ENCODE peak calls at places on chromosomes 5 and 9, in nine cellular contexts. X is dorsolateral prefrontal cortex; R is Panc1; H is RWPE1; Q is mesenchymal stem cell; F is fibroblast of lung; B is CD8-positive, alpha-beta memory T cell; P is neural progenitor cell; S is GM23248. U is an unnamed sample.

GRCh38 chr9:135268981-135269380 is 181.5 kb downstream of the OLFM1 start:
- DNase-seq in H (peak; percentile 44), R (no peak), Q (no peak), F (no peak), P (no peak), B (no peak), X (no peak), S (no peak), U (no peak)

GRCh38 chr5:6611561-6612256 is 21.1 kb downstream of the NSUN2 start:
- DNase-seq in H (no peak), X (no peak), B (no peak), Q (no peak), F (no peak), S (no peak), P (no peak), R (no peak), U (no peak)

GRCh38 chr5:86861514-86861913 is 243.8 kb downstream of the COX7C start:
- DNase-seq in X (no peak), F (no peak), B (no peak), S (no peak), H (no peak), R (no peak), Q (no peak), P (peak; percentile 64), U (no peak)

GRCh38 chr5:145178667-145179523 is 656.2 kb downstream of the PRELID2 start:
- DNase-seq in H (no peak), Q (no peak), X (no peak), F (peak; percentile 6), B (no peak), P (peak; percentile 59), R (no peak), S (peak; percentile 6), U (peak; percentile 78)

GRCh38 chr5:33649801-33650482 is 209.2 kb downstream of the TARS1 start:
- DNase-seq in S (peak; percentile 92), X (no peak), F (peak; percentile 97), R (no peak), P (peak; percentile 71), H (peak; percentile 18), Q (peak; percentile 39), B (no peak), U (no peak)

GRCh38 chr5:104987074-104987473 is 1424.5 kb upstream of the NUDT12 start:
- DNase-seq in S (no peak), X (no peak), Q (no peak), H (no peak), B (no peak), R (no peak), F (no peak), P (no peak), U (no peak)

GRCh38 chr5:1815071-1815786 is 14.0 kb downstream of the NDUFS6 start:
- DNase-seq in P (no peak), R (no peak), Q (no peak), X (no peak), H (no peak), S (no peak), B (no peak), F (no peak), U (no peak)

GRCh38 chr5:95779611-95780010 is 42.9 kb downstream of the GLRX start:
- DNase-seq in Q (peak; percentile 69), F (peak; percentile 61), X (no peak), H (no peak), R (no peak), P (no peak), S (peak; percentile 59), B (no peak), U (no peak)

DNA sequence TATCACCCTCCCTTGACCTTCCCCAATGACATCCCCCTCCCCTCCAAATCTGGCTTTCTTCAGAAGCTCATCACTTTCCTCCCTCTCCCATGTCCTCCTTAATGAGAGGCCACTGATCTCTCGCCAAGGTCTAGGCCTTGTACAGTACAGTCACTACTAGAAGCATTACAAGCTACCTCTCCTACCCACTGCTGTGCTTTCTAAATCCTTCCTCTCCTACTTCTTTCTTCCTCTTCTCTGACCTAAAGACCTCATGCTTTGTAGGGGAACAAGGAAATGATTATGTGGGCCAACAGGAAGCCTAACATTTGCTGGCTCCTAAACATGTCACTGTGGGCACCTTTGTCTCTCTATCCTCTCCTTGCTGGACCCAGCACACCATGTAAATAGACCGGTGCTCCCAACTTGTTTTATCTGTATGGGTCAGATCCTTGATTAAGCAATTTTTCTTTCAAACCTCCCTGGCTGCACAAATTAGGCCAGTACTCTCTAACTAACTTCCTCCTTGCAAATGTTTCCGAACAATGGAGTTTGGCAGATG is 16.7 kb downstream of the SLC28A3 start:
- DNase-seq in Q (no peak), R (no peak), P (no peak), X (no peak), B (no peak), F (no peak), H (no peak), S (no peak), U (no peak)
- H3K27ac ChIP-seq in Q (no peak overlapping the region), R (no peak overlapping the region), P (no peak overlapping the region), X (no peak overlapping the region), B (no peak overlapping the region), F (no peak overlapping the region), H (no peak overlapping the region), S (no peak overlapping the region), U (no peak overlapping the region)

GRCh38 chr5:154940375-154940771 is 500 bp upstream of the MRPL22 start:
- DNase-seq in Q (no peak), P (no peak), X (no peak), B (no peak), F (no peak), S (no peak), R (no peak), H (no peak), U (no peak)

GRCh38 chr5:154940772-154941620 is at the start of gene MRPL22:
- DNase-seq in R (peak; percentile 84), F (peak; percentile 93), P (peak; percentile 94), S (peak; percentile 96), B (peak; percentile 91), Q (peak; percentile 95), X (peak; percentile 92), H (peak; percentile 98), U (peak; percentile 96)

GRCh38 chr5:154937186-154937717 is 759 bp downstream of the GEMIN5 start:
- DNase-seq in S (peak; percentile 46), H (peak; percentile 21), B (no peak), Q (peak; percentile 16), F (peak; percentile 12), P (peak; percentile 3), R (no peak), X (no peak), U (peak; percentile 60)

GRCh38 chr5:154934881-154935280 is 3.1 kb downstream of the GEMIN5 start:
- DNase-seq in F (no peak), H (no peak), X (no peak), B (no peak), S (no peak), P (no peak), R (no peak), Q (no peak), U (no peak)

DNA sequence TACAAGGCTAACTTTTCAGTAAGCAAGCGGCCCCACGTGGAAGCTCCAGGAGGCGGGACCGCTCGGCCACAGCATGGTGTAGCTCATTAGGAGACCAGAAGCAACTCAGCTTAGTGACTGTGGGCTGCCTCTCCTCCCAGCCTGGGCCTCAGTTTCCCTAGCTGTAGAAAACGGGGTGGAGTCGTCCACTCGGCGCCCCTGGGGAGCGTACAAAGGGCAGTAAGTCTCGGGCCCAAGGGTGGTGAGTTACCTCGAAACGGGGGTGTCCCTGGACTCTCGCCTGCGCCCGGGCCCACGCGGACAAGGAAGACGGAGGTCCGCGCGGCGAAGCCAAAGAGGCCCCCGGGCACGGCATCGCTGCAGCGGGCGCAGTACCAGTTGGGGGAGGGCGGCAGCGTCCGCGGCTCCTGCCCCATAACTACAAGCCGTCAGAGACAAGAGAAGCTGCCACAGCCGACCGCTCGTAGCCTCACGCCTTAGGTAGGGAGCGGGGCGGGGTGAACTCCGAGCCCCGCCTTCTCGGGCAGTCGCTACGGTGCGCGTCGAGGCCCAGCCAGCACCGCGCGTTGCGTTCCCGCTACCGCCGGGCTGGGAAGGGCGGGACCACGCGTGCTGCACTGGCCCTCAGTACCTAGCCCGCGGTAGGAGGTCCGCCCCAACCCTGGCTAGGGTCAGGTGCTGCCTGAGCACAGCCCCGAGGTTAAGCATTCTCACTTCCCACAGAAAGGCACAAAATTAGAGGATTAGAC is at the start of gene GEMIN5:
- DNase-seq in X (peak; percentile 71), R (peak; percentile 48), F (peak; percentile 82), P (peak; percentile 93), S (peak; percentile 96), B (peak; percentile 75), Q (peak; percentile 87), H (peak; percentile 96), U (peak; percentile 97)
- H3K27ac ChIP-seq in X (peak within 1 kb of the TSS; percentile 91), R (peak within 1 kb of the TSS; percentile 94), F (peak within 1 kb of the TSS; percentile 11), P (no peak within 1 kb of the TSS), S (peak within 1 kb of the TSS; percentile 31), B (peak within 1 kb of the TSS; percentile 41), Q (no peak within 1 kb of the TSS), H (peak within 1 kb of the TSS; percentile 67), U (peak within 1 kb of the TSS; percentile 46)

GRCh38 chr5:172878585-172879433 is 44.8 kb downstream of the ERGIC1 start:
- DNase-seq in P (no peak), S (peak; percentile 90), R (no peak), H (no peak), X (no peak), Q (no peak), F (peak; percentile 89), B (no peak), U (no peak)

GRCh38 chr5:172877496-172878260 is 43.6 kb downstream of the ERGIC1 start:
- DNase-seq in S (no peak), H (no peak), R (no peak), B (no peak), Q (no peak), P (no peak), F (no peak), X (no peak), U (no peak)

GRCh38 chr5:172879434-172879828 is 45.4 kb downstream of the ERGIC1 start:
- DNase-seq in H (no peak), Q (no peak), B (no peak), P (no peak), F (no peak), R (no peak), S (no peak), X (no peak), U (no peak)

GRCh38 chr5:172885594-172886340 is 51.7 kb downstream of the ERGIC1 start:
- DNase-seq in H (no peak), B (no peak), R (no peak), Q (no peak), F (no peak), P (no peak), X (no peak), S (no peak), U (no peak)

DNA sequence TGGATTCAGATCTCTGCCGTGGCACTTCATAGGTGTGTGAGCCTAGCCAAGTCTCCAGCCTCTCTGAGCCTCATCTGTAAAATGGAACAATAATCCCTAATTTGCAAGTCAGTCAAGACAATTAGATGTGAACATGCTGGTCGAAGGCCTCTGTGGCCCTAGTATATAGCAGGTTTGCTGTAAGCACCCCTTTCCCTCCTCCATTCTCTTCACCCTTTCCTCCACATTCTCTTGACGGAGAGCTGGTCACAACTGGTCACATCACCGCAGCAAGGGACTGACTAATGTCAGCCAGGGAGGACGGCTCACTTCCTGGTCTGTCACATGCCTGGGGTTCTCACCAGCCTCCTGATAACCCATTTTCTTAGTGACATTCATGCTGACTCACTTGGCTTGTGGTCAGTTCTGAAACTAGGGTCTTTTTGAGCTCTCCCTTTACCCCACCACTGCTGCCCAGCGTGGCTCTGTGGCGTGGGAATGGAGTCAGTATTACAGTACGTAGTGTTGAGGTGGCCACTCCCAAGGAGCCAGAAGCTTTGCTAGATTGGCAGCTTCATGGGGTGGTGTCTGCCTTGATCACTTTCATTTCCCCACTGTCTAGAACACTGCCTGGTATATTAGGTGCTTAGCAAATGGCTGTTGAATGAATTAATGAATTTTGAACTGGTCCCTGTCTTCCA is 47.8 kb downstream of the ERGIC1 start:
- DNase-seq in X (no peak), S (peak; percentile 78), P (no peak), H (no peak), R (no peak), Q (peak; percentile 93), B (no peak), F (peak; percentile 82), U (no peak)
- H3K27ac ChIP-seq in X (peak overlapping the region; percentile 1), S (peak overlapping the region; percentile 73), P (no peak overlapping the region), H (peak overlapping the region; percentile 31), R (peak overlapping the region; percentile 62), Q (no peak overlapping the region), B (peak overlapping the region; percentile 41), F (peak overlapping the region; percentile 52), U (no peak overlapping the region)

GRCh38 chr5:123813937-123814624 is 302.1 kb downstream of the CSNK1G3 start:
- DNase-seq in B (no peak), S (peak; percentile 35), Q (peak; percentile 88), X (no peak), F (peak; percentile 73), R (peak; percentile 77), H (no peak), P (no peak), U (no peak)
- H3K27ac ChIP-seq in B (no peak overlapping the region), S (no peak overlapping the region), Q (peak overlapping the region; percentile 58), X (peak overlapping the region; percentile 28), F (no peak overlapping the region), R (peak overlapping the region; percentile 99), H (no peak overlapping the region), P (no peak overlapping the region), U (no peak overlapping the region)